ENCODE peak calls at places on chromosomes 7 and 10, in ten cellular contexts. V is M059J; O is heart left ventricle; J is activated T-cell treated with anti-CD3 and anti-CD28 coated beads for 1 hour; R is esophagus squamous epithelium; W is fibroblast of the aortic adventitia; X is NB4; H is NCI-H510A; B is mammary epithelial cell; F is activated CD8-positive, alpha-beta T cell treated with anti-CD3 and anti-CD28 coated beads, Interleukin-2, amount 10 ng/mL, durations not matched to agents 7 days and 5 days. M is an unnamed sample.

GRCh38 chr7:74294191-74294998 is 5.2 kb downstream of the CLIP2 start:
- DNase-seq in B (no peak), V (no peak), F (no peak), R (no peak), X (no peak), H (no peak), J (no peak), O (peak), W (peak), M (no peak)

GRCh38 chr7:83415840-83416239 is 233.1 kb downstream of the SEMA3E start:
- DNase-seq in V (no peak), W (no peak), R (no peak), X (no peak), O (no peak), B (peak), J (no peak), H (no peak), F (no peak), M (no peak)

GRCh38 chr7:73885975-73886798 is 25.2 kb downstream of the TMEM270 start:
- DNase-seq in F (no peak), X (peak), O (peak), V (peak), B (no peak), J (no peak), R (no peak), H (no peak), W (peak), M (no peak)

GRCh38 chr10:6009159-6009558 is 31.8 kb upstream of the IL15RA start:
- DNase-seq in F (peak), O (no peak), W (peak), X (peak), H (no peak), R (no peak), V (peak), J (no peak), B (peak), M (no peak)

GRCh38 chr10:110802090-110802489 is 69.6 kb upstream of the PDCD4 start:
- DNase-seq in W (peak), R (no peak), V (peak), H (no peak), X (no peak), J (no peak), B (peak), F (no peak), O (no peak), M (no peak)

GRCh38 chr7:119908948-119909347 is 364.0 kb upstream of the KCND2 start:
- DNase-seq in O (no peak), X (no peak), W (no peak), B (no peak), J (no peak), H (no peak), F (no peak), R (no peak), V (no peak), M (no peak)

GRCh38 chr10:73529089-73529832 is 33.4 kb upstream of the PPP3CB start:
- DNase-seq in O (no peak), V (peak), F (peak), X (peak), J (peak), H (peak), B (peak), W (peak), R (no peak), M (peak)

GRCh38 chr7:938546-939185 is 15.8 kb downstream of the ADAP1 start:
- DNase-seq in R (no peak), O (peak), B (no peak), V (no peak), W (no peak), H (no peak), F (no peak), X (no peak), J (no peak), M (no peak)

GRCh38 chr7:133675510-133676218 is 422.8 kb downstream of the EXOC4 start:
- DNase-seq in R (no peak), X (peak), J (no peak), B (peak), H (no peak), V (no peak), O (no peak), W (no peak), F (no peak), M (no peak)

GRCh38 chr10:110671788-110672579 is 27.8 kb downstream of the RBM20 start:
- DNase-seq in X (peak), V (peak), W (peak), F (peak), B (peak), O (peak), H (no peak), J (peak), R (peak), M (peak)

GRCh38 chr7:150324366-150324961 is 1.1 kb upstream of the ACTR3C start:
- DNase-seq in R (no peak), W (no peak), F (no peak), O (no peak), V (no peak), X (peak), J (no peak), B (no peak), H (no peak), M (no peak)

GRCh38 chr10:62514079-62514693 is 140.0 kb downstream of the ZNF365 start:
- DNase-seq in H (no peak), X (peak), F (no peak), B (no peak), R (no peak), J (no peak), O (no peak), W (no peak), V (no peak), M (no peak)

GRCh38 chr10:130411496-130412070 is 275.4 kb downstream of the GLRX3 start:
- DNase-seq in W (no peak), F (no peak), R (no peak), J (no peak), V (no peak), O (no peak), B (no peak), H (no peak), X (no peak), M (no peak)

GRCh38 chr7:120709931-120710330 is 148.0 kb downstream of the TSPAN12 start:
- DNase-seq in V (no peak), B (no peak), W (peak), F (no peak), H (no peak), J (no peak), O (no peak), X (no peak), R (no peak), M (no peak)

GRCh38 chr10:48531486-48531885 is 73.4 kb downstream of the ARHGAP22 start:
- DNase-seq in H (no peak), W (no peak), B (no peak), V (peak), O (no peak), R (no peak), X (no peak), F (no peak), J (no peak), M (no peak)

GRCh38 chr10:115942106-115942505 is 330.9 kb downstream of the GFRA1 start:
- DNase-seq in F (no peak), X (no peak), B (no peak), W (no peak), R (no peak), O (no peak), J (no peak), H (no peak), V (no peak), M (no peak)

GRCh38 chr10:11899067-11899876 is 76.1 kb downstream of the PROSER2 start:
- DNase-seq in X (no peak), R (no peak), J (no peak), V (no peak), W (no peak), O (peak), F (no peak), B (no peak), H (no peak), M (no peak)

GRCh38 chr7:103577059-103577458 is 131.1 kb upstream of the SLC26A5 start:
- DNase-seq in X (no peak), O (no peak), J (no peak), V (no peak), B (no peak), R (no peak), F (no peak), H (no peak), W (peak), M (no peak)

GRCh38 chr7:2621948-2622640 is 9.7 kb upstream of the TTYH3 start:
- DNase-seq in W (no peak), B (no peak), O (no peak), F (no peak), V (no peak), R (no peak), X (peak), H (no peak), J (no peak), M (no peak)

GRCh38 chr7:1512781-1513656 is 8.8 kb upstream of the INTS1 start:
- DNase-seq in J (peak), O (peak), V (peak), B (peak), H (no peak), R (no peak), F (peak), X (peak), W (peak), M (peak)

GRCh38 chr10:71312840-71313789 is 5.9 kb upstream of the SLC29A3 start:
- DNase-seq in F (no peak), H (no peak), O (peak), B (no peak), V (no peak), J (no peak), W (peak), X (no peak), R (no peak), M (no peak)

GRCh38 chr10:105138287-105138854 is 497.3 kb downstream of the SORCS3 start:
- DNase-seq in X (no peak), R (no peak), V (no peak), W (no peak), O (peak), H (no peak), F (no peak), B (no peak), J (no peak), M (no peak)

GRCh38 chr7:157211710-157212109 is 73.0 kb downstream of the UBE3C start:
- DNase-seq in O (no peak), B (peak), W (peak), H (peak), F (no peak), R (no peak), X (no peak), V (no peak), J (no peak), M (no peak)

GRCh38 chr10:10765017-10765416 is 252.7 kb upstream of the CELF2 start:
- DNase-seq in W (no peak), J (no peak), V (no peak), B (no peak), H (no peak), X (no peak), R (no peak), F (no peak), O (no peak), M (no peak)

GRCh38 chr7:108128514-108128913 is 1.6 kb downstream of the LAMB4 start:
- DNase-seq in R (no peak), V (no peak), H (no peak), B (no peak), O (no peak), J (no peak), X (no peak), W (no peak), F (no peak), M (no peak)

GRCh38 chr10:93815304-93816091 is 57.8 kb downstream of the LGI1 start:
- DNase-seq in W (peak), B (peak), X (peak), V (peak), F (no peak), R (no peak), J (no peak), H (no peak), O (no peak), M (no peak)

GRCh38 chr7:112500619-112501018 is 19.8 kb downstream of the LSMEM1 start:
- DNase-seq in H (no peak), O (no peak), F (no peak), R (no peak), X (peak), V (no peak), W (peak), B (no peak), J (no peak), M (no peak)

GRCh38 chr10:94902570-94902969 is 35.9 kb upstream of the CYP2C9 start:
- DNase-seq in O (no peak), V (no peak), X (peak), J (no peak), F (no peak), W (no peak), R (no peak), B (peak), H (no peak), M (no peak)

GRCh38 chr7:100677308-100678095 is 4.0 kb downstream of the GNB2 start:
- DNase-seq in R (no peak), X (no peak), H (no peak), W (no peak), B (no peak), J (no peak), F (no peak), O (no peak), V (no peak), M (no peak)

GRCh38 chr7:27030393-27031001 is 65.3 kb downstream of the HOXA1 start:
- DNase-seq in X (no peak), V (no peak), H (no peak), F (no peak), R (no peak), W (no peak), J (no peak), O (no peak), B (no peak), M (no peak)

GRCh38 chr10:58189269-58189668 is 78.4 kb downstream of the IPMK start:
- DNase-seq in R (no peak), W (peak), O (no peak), V (peak), H (no peak), B (peak), F (no peak), X (peak), J (no peak), M (no peak)